ENCODE peak calls at places on chromosome 3, in nine cellular contexts. G is left ventricle myocardium inferior, Q is AG04450, E is pancreas, M is foreskin fibroblast, C is endodermal cell, F is stomach, D is cardiac muscle cell, S is IMR-90. L is an unnamed sample.
A peak's percentile ranks its signal among the peaks of the same experiment; 100 is the strongest.

GRCh38 chr3:164250923-164251322 is 827.4 kb downstream of the SI start:
- DNase-seq in G (no peak), Q (no peak), E (no peak), M (no peak), C (no peak), F (no peak), D (no peak), S (no peak), L (no peak)

GRCh38 chr3:66431494-66431893 is 69.3 kb downstream of the LRIG1 start:
- DNase-seq in G (no peak), Q (no peak), E (no peak), M (peak; percentile 86), C (no peak), F (no peak), D (peak; percentile 72), S (peak; percentile 95), L (peak; percentile 71)

GRCh38 chr3:187518207-187518606 is 150.0 kb downstream of the RTP4 start:
- DNase-seq in G (no peak), Q (no peak), E (no peak), M (no peak), C (no peak), F (no peak), D (no peak), S (no peak), L (no peak)

GRCh38 chr3:197889204-197889930 is 60.6 kb upstream of the RPL35A start:
- DNase-seq in G (no peak), Q (no peak), E (no peak), M (no peak), C (peak; percentile 62), F (no peak), D (no peak), S (no peak), L (no peak)

GRCh38 chr3:126908752-126909275 is 74.1 kb upstream of the PLXNA1 start:
- DNase-seq in G (no peak), Q (no peak), E (no peak), M (no peak), C (no peak), F (no peak), D (peak; percentile 29), S (no peak), L (no peak)

GRCh38 chr3:12316721-12317351 is 28.0 kb downstream of the PPARG start:
- DNase-seq in G (no peak), Q (no peak), E (no peak), M (no peak), C (no peak), F (no peak), D (no peak), S (no peak), L (no peak)

GRCh38 chr3:48435223-48435595 is 4.7 kb downstream of the CCDC51 start:
- DNase-seq in G (no peak), Q (no peak), E (no peak), M (no peak), C (no peak), F (no peak), D (no peak), S (no peak), L (no peak)

GRCh38 chr3:178352300-178353021 is 183.8 kb upstream of the KCNMB2 start:
- DNase-seq in G (no peak), Q (peak; percentile 66), E (no peak), M (peak; percentile 80), C (no peak), F (no peak), D (peak; percentile 94), S (peak; percentile 86), L (peak; percentile 93)

GRCh38 chr3:52291508-52292181 is 4.0 kb downstream of the GLYCTK start:
- DNase-seq in G (no peak), Q (no peak), E (peak; percentile 71), M (no peak), C (peak; percentile 79), F (no peak), D (no peak), S (no peak), L (no peak)

DNA sequence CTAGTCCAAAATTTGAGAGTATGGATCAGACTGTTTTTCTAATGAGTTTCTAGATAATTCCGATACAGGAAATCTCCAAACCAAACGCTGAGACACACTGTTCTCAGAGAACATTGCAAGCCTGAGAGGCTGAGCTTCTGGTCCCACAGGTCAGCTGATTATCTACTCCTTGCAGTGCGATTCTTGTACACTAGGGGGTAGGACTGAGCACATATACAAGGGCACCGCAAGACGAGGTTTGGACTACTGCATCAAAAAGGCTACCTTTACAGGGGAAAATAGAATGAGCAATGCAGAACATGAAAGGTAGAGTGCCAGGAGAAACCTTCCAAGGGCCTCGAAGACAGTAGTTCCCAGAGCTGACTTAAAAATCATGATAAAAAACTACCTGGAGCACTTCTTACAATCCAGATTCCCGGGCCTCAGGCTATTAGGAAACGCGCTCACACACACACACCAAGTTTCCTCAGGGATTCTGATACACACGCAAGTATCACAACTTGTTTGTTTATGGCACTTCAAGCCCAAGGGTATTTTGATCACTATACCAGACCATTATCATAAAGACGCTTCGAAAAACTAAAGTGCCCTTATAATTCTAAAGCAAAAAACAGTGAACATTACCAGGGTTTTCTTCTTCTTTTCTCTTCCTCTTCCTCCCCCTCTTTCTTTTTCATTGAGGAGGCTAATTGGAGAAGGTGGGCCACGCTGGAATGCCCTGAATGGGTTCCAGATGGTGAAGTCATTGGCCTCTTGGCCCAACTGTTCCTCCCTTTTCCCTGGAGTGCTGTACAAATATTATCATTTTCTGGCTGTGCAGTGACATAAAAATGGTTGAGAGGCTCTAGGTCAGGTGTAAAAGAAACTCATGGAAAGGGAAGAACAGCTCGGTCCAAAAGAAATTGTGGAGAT is 61.8 kb downstream of the SLC12A8 start:
- DNase-seq in G (no peak), Q (no peak), E (no peak), M (no peak), C (peak; percentile 91), F (peak; percentile 46), D (peak; percentile 52), S (peak; percentile 27), L (peak; percentile 49)
- TF ChIP-seq CTCF in G (peak; percentile 57), Q (peak; percentile 46), E (no peak), M (peak; percentile 42), C (peak; percentile 78), F (peak; percentile 41), D (peak; percentile 40), S (peak; percentile 35), L (peak; percentile 47)

DNA sequence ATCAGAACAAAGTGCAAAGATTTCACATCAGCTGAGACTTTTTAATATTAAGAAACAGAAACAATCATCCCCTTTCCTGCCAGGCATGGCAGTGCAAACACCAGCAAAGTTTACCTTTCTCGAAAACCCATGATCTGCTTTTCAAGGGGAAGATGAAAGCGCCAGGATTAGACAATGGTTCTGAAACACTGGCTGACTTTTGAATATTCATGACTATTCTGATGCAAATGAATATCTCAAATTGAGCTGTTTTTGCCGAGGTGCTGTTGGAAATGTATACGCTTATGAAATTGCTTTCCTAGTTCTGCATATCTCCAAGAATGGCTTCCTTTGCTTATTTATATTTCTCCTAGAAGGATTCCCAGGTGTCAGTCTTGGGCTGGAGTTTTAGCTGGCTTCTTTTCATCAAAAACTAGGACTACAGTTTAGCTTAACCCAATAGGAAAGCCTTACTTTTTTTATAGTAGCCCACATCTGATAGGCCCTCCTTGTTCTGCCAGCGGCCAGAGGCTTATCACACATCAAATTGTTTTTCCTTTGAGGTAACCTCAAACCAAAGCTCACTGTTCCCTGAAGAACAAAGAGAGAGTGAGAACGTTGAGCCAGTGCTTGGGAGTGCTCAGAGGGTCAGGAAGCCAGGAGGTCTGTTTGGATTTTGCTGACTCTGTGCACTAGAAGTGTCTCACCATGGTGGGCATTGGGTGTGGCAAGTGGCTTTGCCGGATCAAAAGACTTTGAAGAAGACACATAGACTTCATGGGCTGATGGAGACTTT is 74.0 kb upstream of the PLCL2 start:
- DNase-seq in G (no peak), Q (no peak), E (no peak), M (no peak), C (peak; percentile 44), F (peak; percentile 33), D (no peak), S (no peak), L (no peak)
- H3K4me3 ChIP-seq in G (no peak overlapping the region), Q (no peak overlapping the region), E (no peak overlapping the region), M (no peak overlapping the region), C (no peak overlapping the region), F (no peak overlapping the region), D (no peak overlapping the region), S (no peak overlapping the region), L (no peak overlapping the region)

DNA sequence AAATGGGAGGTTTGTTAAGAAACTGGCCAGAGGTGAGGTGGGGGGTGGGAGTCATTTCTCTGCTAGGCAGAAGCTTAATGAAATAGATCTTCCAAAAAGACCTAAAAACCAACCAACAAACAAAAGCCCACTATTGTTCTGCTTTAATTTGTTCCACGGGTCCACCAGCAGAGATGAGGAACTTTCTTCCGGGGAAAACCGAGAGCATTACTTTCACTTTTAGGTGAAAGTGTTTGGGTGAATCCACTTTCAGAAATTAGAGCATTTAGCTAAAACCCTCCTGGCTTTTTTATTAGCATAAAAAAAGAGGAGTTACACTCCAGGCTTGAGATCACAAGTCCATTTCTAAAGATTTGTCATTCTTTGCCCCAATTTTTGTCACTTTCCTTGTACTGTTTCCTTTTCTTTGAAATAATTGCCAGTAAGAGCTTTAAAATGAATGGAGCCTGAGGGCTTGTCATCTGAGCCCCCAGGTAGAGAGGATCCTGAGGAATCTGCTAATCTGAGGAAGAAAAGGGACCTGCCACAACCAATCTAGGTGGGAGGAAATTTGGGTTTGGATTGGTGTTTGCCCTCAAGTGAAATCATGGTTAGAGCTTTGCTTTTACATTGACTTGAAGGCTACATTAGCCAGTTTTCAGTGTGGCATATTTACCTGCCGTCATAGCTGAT is 667.6 kb downstream of the NAALADL2 start:
- DNase-seq in G (no peak), Q (no peak), E (no peak), M (no peak), C (no peak), F (no peak), D (peak; percentile 20), S (peak; percentile 2), L (peak; percentile 16)
- TF ChIP-seq CTCF in G (no peak), Q (no peak), E (no peak), M (no peak), C (no peak), F (no peak), D (no peak), S (no peak), L (no peak)

DNA sequence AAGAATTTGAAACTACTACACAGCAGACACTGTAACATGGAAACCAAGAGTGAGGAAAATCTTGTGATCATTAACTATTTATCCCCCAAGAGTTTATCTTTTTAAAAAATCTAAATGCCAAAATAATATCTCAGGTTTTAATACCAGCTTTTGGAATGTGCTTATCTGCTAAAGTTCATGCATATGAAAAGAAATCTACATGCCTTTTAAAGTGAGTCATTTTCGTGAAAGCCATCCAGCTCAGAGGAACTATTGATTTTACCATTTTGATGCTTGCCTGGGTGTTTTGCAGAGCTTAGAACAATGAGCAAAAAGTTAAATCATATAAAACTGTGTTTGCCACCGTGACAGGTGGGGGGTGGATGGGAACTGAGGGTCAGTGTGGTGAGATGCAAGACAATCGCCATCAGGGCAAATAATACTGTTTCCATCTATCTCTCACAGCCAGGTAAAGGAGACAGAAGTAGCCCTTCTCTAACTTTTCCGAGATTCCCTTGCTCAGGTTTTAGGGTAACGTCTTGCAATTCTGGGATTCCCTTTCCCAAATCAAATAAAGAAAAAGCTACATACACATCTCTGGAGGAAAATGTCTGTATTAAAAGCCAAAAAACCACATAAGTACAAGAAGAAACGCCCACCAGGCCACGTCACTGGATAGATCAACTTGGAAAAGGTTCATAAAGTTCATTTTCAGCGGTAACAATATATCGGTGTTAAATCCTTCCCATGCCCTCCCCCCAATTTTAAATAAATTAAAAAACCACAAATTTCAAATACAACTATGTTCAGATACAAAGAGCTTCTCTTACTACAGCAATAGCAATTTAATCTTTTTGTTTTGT is 2.0 kb downstream of the TMEM158 start:
- DNase-seq in G (no peak), Q (no peak), E (no peak), M (no peak), C (no peak), F (no peak), D (peak; percentile 42), S (peak; percentile 69), L (peak; percentile 19)
- H3K4me3 ChIP-seq in G (peak overlapping the region; percentile 69), Q (peak overlapping the region; percentile 97), E (peak overlapping the region; percentile 46), M (peak overlapping the region; percentile 75), C (no peak overlapping the region), F (peak overlapping the region; percentile 59), D (peak overlapping the region; percentile 48), S (peak overlapping the region; percentile 72), L (peak overlapping the region; percentile 58)